ENCODE peak calls at places on chromosomes 4 and X, in five cellular contexts. A, U, Q, F and L are unnamed samples. For H3K4me1, the result is how much of the 10 kb centered on the place peaks cover.

GRCh38 chr4:43556262-43556661 is 663.7 kb downstream of the GRXCR1 start:
- DNase-seq in A (no peak), U (no peak), Q (no peak), F (no peak), L (no peak)

GRCh38 chr4:186104895-186105720 is 604 bp downstream of the FAM149A start:
- DNase-seq in A (no peak), U (peak), Q (peak), F (no peak), L (peak)

GRCh38 chrX:106286053-106286650 is 118.0 kb downstream of the PWWP3B start:
- DNase-seq in A (no peak), U (no peak), Q (no peak), F (no peak), L (no peak)

GRCh38 chr4:183098723-183099536 is at the start of gene WWC2:
- DNase-seq in A (peak), U (peak), Q (peak), F (peak), L (peak)

GRCh38 chr4:122423246-122423645 is 33.3 kb downstream of the IL2 start:
- DNase-seq in A (no peak), U (no peak), Q (no peak), F (no peak), L (no peak)

GRCh38 chr4:110216079-110216478 is 17.7 kb upstream of the ELOVL6 start:
- DNase-seq in A (peak), U (no peak), Q (no peak), F (no peak), L (no peak)

GRCh38 chrX:139826065-139827044 is 106.5 kb downstream of the ATP11C start:
- DNase-seq in A (peak), U (no peak), Q (no peak), F (no peak), L (peak)

GRCh38 chrX:153546386-153546785 is 28.9 kb downstream of the ATP2B3 start:
- DNase-seq in A (no peak), U (no peak), Q (no peak), F (no peak), L (no peak)

GRCh38 chrX:103276581-103277002 is at the start of gene TCEAL5:
- DNase-seq in A (no peak), U (peak), Q (no peak), F (no peak), L (no peak)

GRCh38 chrX:111165902-111166301 is 69.9 kb downstream of the PAK3 start:
- DNase-seq in A (no peak), U (no peak), Q (no peak), F (no peak), L (no peak)

GRCh38 chr4:156558365-156559025 is 413.1 kb downstream of the PDGFC start:
- DNase-seq in A (peak), U (no peak), Q (no peak), F (no peak), L (no peak)

GRCh38 chr4:184775854-184776555 is 42.1 kb upstream of the CENPU start:
- DNase-seq in A (no peak), U (no peak), Q (no peak), F (no peak), L (peak)
- H3K27ac ChIP-seq in A (no peak), U (no peak), Q (no peak), F (no peak), L (peak)

GRCh38 chr4:992297-993110 is 700 bp downstream of the SLC26A1 start:
- DNase-seq in A (peak), U (no peak), Q (peak), F (no peak), L (no peak)
- TF ChIP-seq POLR2A in A (no peak), U (no peak), Q (no peak), F (no peak), L (no peak)

GRCh38 chr4:118770741-118771187 is 65.2 kb downstream of the SEC24D start:
- DNase-seq in A (peak), U (no peak), Q (no peak), F (no peak), L (no peak)
- H3K4me1 ChIP-seq in A (under half), U (under half), Q (half or more), F (half or more), L (under half)

GRCh38 chrX:47658301-47658683 is 688 bp downstream of the UXT start:
- DNase-seq in A (no peak), U (no peak), Q (no peak), F (no peak), L (no peak)

GRCh38 chrX:47658684-47659515 is at the start of gene UXT:
- DNase-seq in A (peak), U (peak), Q (peak), F (peak), L (peak)

GRCh38 chrX:47664737-47665136 is 5.8 kb upstream of the UXT start:
- DNase-seq in A (peak), U (no peak), Q (no peak), F (no peak), L (no peak)

GRCh38 chrX:47661539-47661938 is 2.6 kb upstream of the UXT start:
- DNase-seq in A (no peak), U (no peak), Q (no peak), F (no peak), L (no peak)

GRCh38 chrX:47662144-47662657 is 3.2 kb upstream of the UXT start:
- DNase-seq in A (peak), U (no peak), Q (no peak), F (no peak), L (no peak)
- H3K27ac ChIP-seq in A (peak), U (no peak), Q (no peak), F (no peak), L (no peak)

DNA sequence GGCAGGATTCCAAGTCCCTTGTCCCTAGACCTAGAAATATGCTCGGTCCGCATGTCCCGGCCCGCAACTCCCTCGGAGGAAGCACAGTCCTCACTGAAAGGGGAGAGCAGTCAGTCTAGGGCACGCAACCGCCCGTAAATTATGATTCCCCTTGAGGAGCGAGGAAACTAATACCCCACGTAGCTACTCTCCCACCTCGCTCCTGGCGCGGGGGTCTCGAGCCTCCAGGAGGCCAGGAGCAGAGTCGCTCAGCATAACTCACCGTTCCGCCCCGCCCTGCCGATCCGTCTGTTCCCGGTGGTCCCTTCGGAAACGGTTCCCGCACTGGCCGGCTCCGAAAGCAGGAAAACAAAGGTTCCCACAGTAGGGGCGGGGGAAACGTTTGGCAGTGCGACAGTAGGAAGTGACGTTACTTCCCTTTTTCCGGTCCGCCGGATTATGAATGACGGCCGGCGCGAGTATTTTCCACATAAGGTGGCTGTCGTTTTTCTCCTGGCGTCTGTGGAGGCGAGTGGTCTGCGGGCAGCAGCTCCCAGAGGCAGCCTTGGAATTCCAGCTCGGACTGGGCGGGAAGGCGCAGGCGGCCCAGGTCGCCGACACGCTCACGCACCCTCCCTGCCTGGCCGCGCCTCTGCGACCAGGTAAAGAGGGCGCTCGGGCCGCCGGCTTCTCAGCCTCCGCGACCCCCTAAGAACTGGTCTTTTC is at the start of the genes GSTCD and INTS12:
- DNase-seq in A (peak), U (peak), Q (peak), F (peak), L (peak)
- TF ChIP-seq POLR2A in A (peak), U (peak), Q (no peak), F (peak), L (peak)